ENCODE peak calls at places on chromosomes 11 and 22, in six cellular contexts. C is ovary, I is tibial nerve, N is right atrium auricular region, T is OCI-LY7, D is endothelial cell. P is an unnamed sample.

GRCh38 chr11:130001491-130002351 is 914 bp downstream of the PRDM10 start:
- DNase-seq in D (no peak), T (peak; percentile 63), I (no peak), C (peak; percentile 69), N (no peak), P (peak; percentile 14)

GRCh38 chr11:112302226-112302868 is 41.7 kb upstream of the PLET1 start:
- DNase-seq in I (no peak), D (no peak), N (peak; percentile 38), T (no peak), C (no peak), P (peak; percentile 41)

GRCh38 chr11:78313181-78313788 is 104.3 kb downstream of the GAB2 start:
- DNase-seq in D (no peak), N (peak; percentile 65), C (no peak), I (no peak), T (no peak), P (peak; percentile 63)

GRCh38 chr11:92424281-92424680 is 199.7 kb downstream of the FAT3 start:
- DNase-seq in D (no peak), C (no peak), I (no peak), T (no peak), N (no peak), P (peak; percentile 6)

GRCh38 chr22:27433585-27434190 is 367.9 kb downstream of the MN1 start:
- DNase-seq in C (no peak), I (no peak), D (no peak), N (no peak), T (no peak), P (no peak)

GRCh38 chr22:50089231-50090140 is at the start of gene MOV10L1:
- DNase-seq in D (no peak), N (peak; percentile 64), T (no peak), I (no peak), C (peak; percentile 49), P (no peak)

GRCh38 chr11:74319139-74319538 is 7.7 kb upstream of the P4HA3 start:
- DNase-seq in C (no peak), I (no peak), T (no peak), N (no peak), D (no peak), P (peak; percentile 93)

GRCh38 chr11:66020618-66021357 is 5.5 kb downstream of the CATSPER1 start:
- DNase-seq in T (no peak), N (no peak), I (no peak), D (no peak), C (no peak), P (peak; percentile 79)

GRCh38 chr11:134052988-134053945 is 15.6 kb upstream of the JAM3 start:
- DNase-seq in T (no peak), I (no peak), D (peak; percentile 38), N (no peak), C (no peak), P (no peak)

GRCh38 chr11:115396533-115396932 is 107.7 kb downstream of the CADM1 start:
- DNase-seq in C (no peak), N (no peak), T (no peak), I (no peak), D (no peak), P (no peak)

GRCh38 chr22:45065726-45066125 is 55.9 kb upstream of the PHF21B start:
- DNase-seq in D (no peak), I (no peak), T (no peak), C (no peak), N (no peak), P (no peak)

GRCh38 chr11:118533769-118534729 is 3.1 kb downstream of the TMEM25 start:
- DNase-seq in N (peak; percentile 43), C (no peak), T (no peak), I (no peak), D (no peak), P (no peak)

GRCh38 chr22:28247667-28248363 is 328.8 kb upstream of the PITPNB start:
- DNase-seq in I (no peak), C (no peak), D (no peak), T (no peak), N (no peak), P (no peak)

GRCh38 chr11:69014936-69015549 is 2.0 kb upstream of the MRGPRF start:
- DNase-seq in N (no peak), T (no peak), C (no peak), D (no peak), I (no peak), P (no peak)

GRCh38 chr11:69012092-69013008 is 696 bp downstream of the MRGPRF start:
- DNase-seq in C (peak; percentile 61), D (no peak), T (no peak), N (no peak), I (no peak), P (peak; percentile 68)

GRCh38 chr11:69011624-69012091 is 1.4 kb downstream of the MRGPRF start:
- DNase-seq in I (no peak), C (peak; percentile 54), T (no peak), N (no peak), D (no peak), P (no peak)

GRCh38 chr11:69014084-69014935 is 1.3 kb upstream of the MRGPRF start:
- DNase-seq in I (peak; percentile 57), C (peak; percentile 84), D (no peak), T (no peak), N (no peak), P (no peak)

GRCh38 chr11:69013009-69013951 is at the start of gene MRGPRF:
- DNase-seq in C (peak; percentile 95), N (peak; percentile 96), D (peak; percentile 39), I (peak; percentile 92), T (no peak), P (peak; percentile 84)
- TF ChIP-seq CTCF in C (no peak), N (peak; percentile 54), D (peak; percentile 13), I (peak; percentile 37), T (no peak), P (peak; percentile 83)

GRCh38 chr11:69541501-69542313 is 60.2 kb downstream of the LINC01488 start:
- DNase-seq in T (no peak), C (no peak), I (no peak), D (no peak), N (no peak), P (peak; percentile 56)

GRCh38 chr11:69541001-69541285 is 59.5 kb downstream of the LINC01488 start:
- DNase-seq in C (no peak), N (no peak), D (no peak), T (no peak), I (no peak), P (no peak)

GRCh38 chr11:69539416-69540117 is 58.1 kb downstream of the LINC01488 start:
- DNase-seq in N (no peak), I (no peak), T (no peak), C (no peak), D (no peak), P (no peak)

GRCh38 chr11:69538840-69539239 is 57.4 kb downstream of the LINC01488 start:
- DNase-seq in N (no peak), I (no peak), T (no peak), C (no peak), D (no peak), P (no peak)

DNA sequence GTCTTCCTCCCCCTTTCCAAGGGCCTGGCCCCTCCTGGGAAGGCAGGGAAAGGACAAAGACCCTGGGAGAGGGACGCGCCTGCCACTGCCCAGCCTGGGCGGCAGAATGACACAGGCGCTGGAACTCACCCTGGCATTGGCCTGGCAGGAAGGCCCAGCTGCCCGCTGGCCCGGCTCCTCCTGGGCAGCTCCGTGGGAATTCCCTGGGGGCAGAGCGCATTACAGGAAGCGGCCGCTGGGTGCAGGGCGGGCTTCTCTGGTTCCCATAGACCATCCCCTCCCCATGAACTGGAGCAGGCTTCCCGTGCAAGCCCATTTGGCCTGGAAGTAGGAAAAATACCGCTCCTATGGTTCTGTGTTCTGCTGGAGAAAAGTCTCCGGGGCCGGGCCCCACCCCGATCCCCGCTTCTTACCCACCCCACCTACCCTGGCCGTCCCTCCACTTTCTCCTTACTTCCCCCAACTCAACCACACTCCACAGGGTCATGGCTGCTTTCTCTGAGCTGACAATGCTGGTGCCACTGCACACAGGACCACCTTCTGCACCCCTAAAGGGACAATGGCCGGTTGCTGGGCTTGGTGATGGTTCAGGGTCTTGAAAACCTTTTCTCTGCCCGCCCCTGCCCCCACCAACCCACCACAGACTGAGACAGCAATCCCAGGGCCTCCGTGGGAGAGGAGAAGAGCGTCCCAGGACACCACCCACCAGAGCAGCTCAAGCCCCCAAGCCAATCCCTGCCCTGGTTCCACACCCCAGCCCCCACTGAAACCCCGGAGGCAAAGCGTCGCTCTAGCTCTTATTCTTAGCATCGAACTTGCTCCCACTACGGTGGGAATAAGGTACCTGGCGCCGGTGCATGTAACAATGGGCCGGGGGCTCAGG is 58.9 kb downstream of the LINC01488 start:
- DNase-seq in N (no peak), I (no peak), T (no peak), D (no peak), C (no peak), P (no peak)
- TF ChIP-seq CTCF in N (peak; percentile 11), I (no peak), T (no peak), D (no peak), C (no peak), P (no peak)

GRCh38 chr22:36773935-36774334 is 2.0 kb downstream of the IFT27 start:
- DNase-seq in N (no peak), I (no peak), C (no peak), T (peak; percentile 31), D (no peak), P (peak; percentile 28)
- TF ChIP-seq CTCF in N (peak; percentile 52), I (no peak), C (no peak), T (peak; percentile 68), D (peak; percentile 26), P (peak; percentile 72)

DNA sequence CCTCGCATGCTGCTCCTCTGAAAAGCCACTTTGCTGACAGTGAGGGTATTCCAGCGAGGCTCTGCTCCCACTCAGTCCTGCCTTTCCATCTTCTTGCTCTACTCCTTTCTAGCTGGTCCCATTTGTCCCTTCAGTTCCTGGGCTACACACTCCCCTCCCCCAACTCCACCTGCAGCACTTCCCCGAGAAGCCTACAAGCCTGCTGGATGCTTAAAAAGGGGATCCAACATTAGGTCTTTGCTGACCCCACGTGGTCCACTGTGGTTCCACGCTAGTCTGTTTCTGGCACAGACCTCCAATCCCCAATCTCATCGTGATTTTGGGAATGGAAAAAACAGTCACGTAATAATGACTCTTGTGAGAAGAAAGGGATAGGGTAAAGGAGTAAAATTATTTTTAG is 121.6 kb upstream of the SNX19 start:
- DNase-seq in D (no peak), N (no peak), C (no peak), I (no peak), T (no peak), P (no peak)
- TF ChIP-seq CTCF in D (no peak), N (no peak), C (no peak), I (no peak), T (no peak), P (no peak)

GRCh38 chr11:102451693-102452460 is 688 bp downstream of the TMEM123 start:
- DNase-seq in I (peak; percentile 46), D (peak; percentile 53), C (peak; percentile 65), N (peak; percentile 64), T (peak; percentile 94), P (peak; percentile 8)
- TF ChIP-seq CTCF in I (no peak), D (no peak), C (no peak), N (peak; percentile 51), T (peak; percentile 71), P (peak; percentile 51)

DNA sequence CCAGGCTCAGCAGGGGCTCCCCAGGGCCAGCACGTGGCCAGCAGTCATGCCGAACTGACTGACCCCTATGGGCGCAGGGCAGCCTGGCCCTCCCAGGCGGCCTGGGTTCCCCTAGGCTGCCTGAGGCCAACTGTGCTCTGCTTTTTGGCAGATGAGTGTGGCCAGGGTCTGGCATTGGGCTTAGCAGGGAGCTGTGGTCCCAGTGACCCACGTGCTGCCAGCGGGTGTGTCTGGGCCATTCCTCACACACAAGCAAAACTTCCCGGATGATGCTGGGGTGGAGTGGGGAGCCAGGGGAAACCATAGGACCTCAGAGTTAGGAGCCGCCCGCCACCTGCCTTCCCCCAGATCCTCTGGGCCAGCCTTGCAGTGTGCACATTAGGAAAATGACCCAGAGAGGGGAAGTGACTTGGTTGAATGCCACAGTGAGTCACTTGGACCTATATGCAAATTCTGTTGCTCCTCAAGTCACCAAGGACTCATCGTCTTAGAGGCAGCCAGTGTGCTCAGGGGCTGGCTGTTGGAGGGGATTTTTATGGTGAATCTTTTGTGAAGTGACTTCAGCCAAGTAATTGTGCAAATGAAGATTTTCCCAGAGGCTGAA is 6.6 kb downstream of the ADORA2A start:
- DNase-seq in D (no peak), T (peak; percentile 92), C (no peak), N (no peak), I (no peak), P (peak; percentile 60)
- TF ChIP-seq CTCF in D (no peak), T (no peak), C (no peak), N (no peak), I (no peak), P (no peak)